ENCODE peak calls at places on chromosome 3, in six cellular contexts. D, Y, E, T, V and L are unnamed samples.

GRCh38 chr3:14401692-14402303 is 608 bp upstream of the SLC6A6 start:
- DNase-seq in D (no peak), Y (no peak), E (no peak), T (no peak), V (no peak), L (no peak)

GRCh38 chr3:187112934-187113793 is 26.1 kb downstream of the RPL39L start:
- DNase-seq in D (no peak), Y (no peak), E (peak; percentile 64), T (peak; percentile 19), V (peak; percentile 12), L (no peak)

GRCh38 chr3:170907519-170908234 is 760 bp downstream of the EIF5A2 start:
- DNase-seq in D (peak; percentile 15), Y (no peak), E (peak; percentile 27), T (peak; percentile 16), V (peak; percentile 9), L (no peak)

GRCh38 chr3:49276475-49277356 is at the start of gene C3orf62:
- DNase-seq in D (peak; percentile 28), Y (peak; percentile 34), E (peak; percentile 87), T (no peak), V (no peak), L (peak; percentile 89)

GRCh38 chr3:99774467-99774866 is 43.2 kb upstream of the CMSS1 start:
- DNase-seq in D (no peak), Y (no peak), E (peak; percentile 13), T (no peak), V (no peak), L (no peak)

GRCh38 chr3:64995857-64996564 is 308.2 kb upstream of the ADAMTS9 start:
- DNase-seq in D (no peak), Y (no peak), E (peak; percentile 91), T (peak; percentile 9), V (peak; percentile 18), L (no peak)

GRCh38 chr3:182925330-182925943 is 54.9 kb downstream of the DCUN1D1 start:
- DNase-seq in D (no peak), Y (no peak), E (no peak), T (no peak), V (no peak), L (no peak)

GRCh38 chr3:13612829-13613228 is 63.9 kb downstream of the FBLN2 start:
- DNase-seq in D (no peak), Y (no peak), E (no peak), T (no peak), V (peak; percentile 7), L (no peak)

GRCh38 chr3:127652246-127652995 is 20.3 kb upstream of the ABTB1 start:
- DNase-seq in D (peak; percentile 70), Y (no peak), E (peak; percentile 57), T (peak; percentile 49), V (peak; percentile 37), L (peak; percentile 70)

GRCh38 chr3:58490860-58491501 is 915 bp upstream of the KCTD6 start:
- DNase-seq in D (no peak), Y (no peak), E (no peak), T (no peak), V (no peak), L (no peak)

GRCh38 chr3:33911525-33912322 is 113.3 kb downstream of the PDCD6IP start:
- DNase-seq in D (no peak), Y (no peak), E (no peak), T (peak; percentile 58), V (no peak), L (no peak)

GRCh38 chr3:177538743-177539730 is 341.8 kb upstream of the TBL1XR1 start:
- DNase-seq in D (no peak), Y (no peak), E (peak; percentile 44), T (no peak), V (peak; percentile 16), L (no peak)

GRCh38 chr3:9028134-9028533 is 64.9 kb upstream of the RAD18 start:
- DNase-seq in D (no peak), Y (no peak), E (peak; percentile 14), T (no peak), V (no peak), L (no peak)

GRCh38 chr3:100260081-100260684 is 609 bp upstream of the TBC1D23 start:
- DNase-seq in D (no peak), Y (no peak), E (no peak), T (peak; percentile 61), V (peak; percentile 35), L (peak; percentile 50)

GRCh38 chr3:20039765-20040475 is at the start of gene KAT2B:
- DNase-seq in D (peak; percentile 86), Y (no peak), E (peak; percentile 79), T (peak; percentile 93), V (peak; percentile 47), L (peak; percentile 61)

DNA sequence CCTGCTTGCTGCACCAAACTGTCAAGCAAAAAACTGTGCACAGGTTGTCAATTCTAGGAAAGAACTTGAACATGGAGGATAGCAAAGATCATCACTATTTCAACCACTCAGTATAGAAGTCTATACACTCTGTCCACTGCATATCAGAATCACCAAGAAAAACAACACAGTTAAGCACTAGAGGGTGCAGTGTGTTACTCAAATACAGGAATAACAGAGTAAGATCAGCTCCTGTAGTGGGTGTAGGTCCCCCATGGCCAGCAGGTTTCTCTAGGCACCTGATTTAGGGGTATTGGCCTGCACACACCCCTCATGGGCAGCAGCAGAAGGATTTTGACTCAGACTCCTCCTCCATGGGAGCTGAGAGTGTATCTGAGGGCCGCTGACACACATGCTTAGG is 464.1 kb downstream of the EPHA6 start:
- DNase-seq in D (no peak), Y (no peak), E (no peak), T (no peak), V (peak; percentile 4), L (no peak)
- TF ChIP-seq JUN in D (no peak), Y (no peak), E (no peak), T (no peak), V (no peak), L (no peak)

GRCh38 chr3:141485578-141486415 is 1.0 kb upstream of the RASA2 start:
- DNase-seq in D (peak; percentile 31), Y (no peak), E (peak; percentile 90), T (peak; percentile 47), V (peak; percentile 25), L (no peak)

GRCh38 chr3:141487419-141488345 is 855 bp downstream of the RASA2 start:
- DNase-seq in D (peak; percentile 54), Y (peak; percentile 23), E (peak; percentile 60), T (peak; percentile 78), V (peak; percentile 70), L (peak; percentile 79)

GRCh38 chr3:141484701-141485287 is 2.0 kb upstream of the RASA2 start:
- DNase-seq in D (no peak), Y (no peak), E (no peak), T (no peak), V (peak; percentile 35), L (no peak)

GRCh38 chr3:141486416-141486734 is 452 bp upstream of the RASA2 start:
- DNase-seq in D (peak; percentile 51), Y (no peak), E (no peak), T (no peak), V (peak; percentile 56), L (no peak)

DNA sequence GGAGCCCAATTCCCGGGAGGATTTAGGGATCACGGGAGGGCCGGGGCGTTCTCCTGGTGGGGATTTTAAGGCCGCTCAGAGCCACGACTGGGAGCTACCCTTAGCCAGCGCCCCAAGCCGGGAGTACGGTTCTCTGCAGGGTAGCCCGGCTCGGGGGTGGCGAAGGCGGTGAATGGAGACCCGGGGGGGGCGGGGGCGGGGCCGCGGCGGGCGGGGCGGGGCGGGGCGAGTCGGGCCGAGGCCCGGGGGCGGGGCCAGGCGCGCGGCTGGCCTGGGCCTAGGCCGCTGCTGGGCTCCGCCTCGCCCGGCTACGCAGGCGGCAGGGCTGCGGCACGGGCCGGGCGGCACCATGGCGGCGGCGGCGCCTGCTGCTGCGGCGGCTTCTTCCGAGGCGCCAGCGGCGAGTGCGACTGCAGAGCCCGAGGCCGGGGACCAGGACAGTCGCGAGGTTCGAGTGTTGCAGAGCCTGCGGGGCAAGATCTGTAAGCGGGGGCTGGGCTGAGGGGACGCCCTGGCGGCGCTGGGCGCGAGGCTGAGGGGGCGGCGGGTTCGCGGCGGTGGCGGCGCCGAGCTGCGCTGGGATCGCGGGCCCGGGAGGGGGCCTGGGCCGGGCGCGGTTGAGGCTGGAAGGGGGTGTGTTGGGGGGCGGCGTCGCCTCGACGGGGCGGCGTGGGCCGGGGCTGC is at the start of gene RASA2:
- DNase-seq in D (peak; percentile 60), Y (peak; percentile 27), E (peak; percentile 59), T (peak; percentile 92), V (peak; percentile 26), L (peak; percentile 71)
- TF ChIP-seq JUN in D (no peak), Y (no peak), E (no peak), T (no peak), V (no peak), L (no peak)

GRCh38 chr3:72368331-72368975 is 479.8 kb downstream of the SHQ1 start:
- DNase-seq in D (no peak), Y (no peak), E (no peak), T (no peak), V (no peak), L (no peak)
- TF ChIP-seq JUN in D (no peak), Y (no peak), E (no peak), T (no peak), V (no peak), L (no peak)

GRCh38 chr3:160665784-160666526 is 11.0 kb upstream of the ARL14 start:
- DNase-seq in D (no peak), Y (no peak), E (peak; percentile 21), T (no peak), V (no peak), L (no peak)

GRCh38 chr3:160667452-160667851 is 9.5 kb upstream of the ARL14 start:
- DNase-seq in D (peak; percentile 21), Y (no peak), E (peak; percentile 24), T (no peak), V (no peak), L (no peak)

GRCh38 chr3:160660899-160661298 is 16.1 kb upstream of the ARL14 start:
- DNase-seq in D (no peak), Y (no peak), E (no peak), T (no peak), V (no peak), L (no peak)

GRCh38 chr3:160665231-160665630 is 11.7 kb upstream of the ARL14 start:
- DNase-seq in D (no peak), Y (no peak), E (no peak), T (no peak), V (no peak), L (no peak)

DNA sequence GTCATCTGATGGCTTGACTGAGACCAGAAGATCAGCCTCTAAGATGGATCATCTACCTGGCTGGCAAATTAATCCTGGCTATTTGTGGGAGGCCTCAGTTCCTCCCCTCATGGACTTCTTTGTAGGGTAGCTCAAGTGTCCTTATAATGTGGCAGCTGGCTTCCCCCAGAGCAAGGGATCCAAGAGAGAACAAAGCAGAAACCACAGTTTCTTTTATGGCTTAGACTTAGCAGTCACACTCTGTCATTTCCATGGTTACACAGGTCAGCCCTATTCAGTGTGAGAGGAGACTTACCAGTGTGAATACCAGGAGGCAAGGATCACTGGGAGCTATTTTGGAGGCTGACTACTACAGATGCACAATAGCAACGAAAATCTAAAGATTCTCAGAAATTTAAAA is 15.3 kb upstream of the ARL14 start:
- DNase-seq in D (no peak), Y (no peak), E (no peak), T (no peak), V (no peak), L (no peak)
- TF ChIP-seq JUN in D (no peak), Y (no peak), E (no peak), T (no peak), V (no peak), L (no peak)